ENCODE peak calls at places on chromosomes 11 and 22, in four cellular contexts. B, J, W and A are unnamed samples.

GRCh38 chr11:65503923-65504670 is 5.3 kb downstream of the MALAT1 start:
- DNase-seq in J (no peak), B (no peak), W (no peak), A (no peak)

GRCh38 chr11:62472063-62472884 is 53.4 kb downstream of the SCGB1A1 start:
- DNase-seq in J (peak; percentile 64), B (no peak), W (no peak), A (no peak)

GRCh38 chr11:120998581-120998980 is 25.3 kb upstream of the TBCEL start:
- DNase-seq in W (no peak), J (no peak), B (no peak), A (no peak)

GRCh38 chr11:44519989-44520737 is 45.3 kb upstream of the CD82 start:
- DNase-seq in B (no peak), J (no peak), W (peak; percentile 39), A (no peak)

GRCh38 chr22:42833104-42833503 is 24.0 kb downstream of the ARFGAP3 start:
- DNase-seq in B (no peak), J (no peak), W (no peak), A (no peak)

GRCh38 chr22:41000941-41001721 is 50.0 kb downstream of the RBX1 start:
- DNase-seq in J (no peak), W (no peak), B (no peak), A (no peak)

GRCh38 chr22:46561435-46561905 is 24.1 kb upstream of the CELSR1 start:
- DNase-seq in J (no peak), B (no peak), W (peak; percentile 78), A (peak; percentile 82)

GRCh38 chr11:1810761-1811160 is 24.0 kb upstream of the SYT8 start:
- DNase-seq in J (no peak), W (no peak), B (no peak), A (no peak)

GRCh38 chr22:49321477-49322055 is 506.1 kb downstream of the BRD1 start:
- DNase-seq in J (no peak), W (no peak), B (no peak), A (peak; percentile 22)

GRCh38 chr11:39139581-39139980 is 2319.9 kb downstream of the LRRC4C start:
- DNase-seq in B (no peak), J (no peak), W (no peak), A (no peak)

GRCh38 chr22:27596133-27596905 is 205.2 kb downstream of the MN1 start:
- DNase-seq in W (no peak), J (no peak), B (no peak), A (no peak)

GRCh38 chr11:114821626-114822025 is 143.3 kb downstream of the NXPE2 start:
- DNase-seq in B (no peak), J (no peak), W (peak; percentile 45), A (peak; percentile 65)

GRCh38 chr22:38203090-38203810 is 1.5 kb downstream of the MAFF start:
- DNase-seq in J (peak; percentile 36), W (peak; percentile 68), B (peak; percentile 83), A (peak; percentile 75)

GRCh38 chr11:2912038-2912410 is 17.2 kb downstream of the PHLDA2 start:
- DNase-seq in B (no peak), W (no peak), J (no peak), A (no peak)

GRCh38 chr11:25766332-25767015 is 565.5 kb upstream of the ANO3 start:
- DNase-seq in B (no peak), W (no peak), J (no peak), A (no peak)

GRCh38 chr11:105046898-105047579 is 1.9 kb upstream of the CARD16 start:
- DNase-seq in W (peak; percentile 11), J (peak; percentile 82), B (peak; percentile 46), A (no peak)

GRCh38 chr11:72144807-72145565 is 9.5 kb downstream of the FOLR3 start:
- DNase-seq in W (no peak), B (no peak), J (peak; percentile 34), A (no peak)

GRCh38 chr22:36238348-36239149 is 778 bp downstream of the APOL2 start:
- DNase-seq in W (no peak), J (no peak), B (peak; percentile 45), A (peak; percentile 18)

GRCh38 chr22:23085351-23085671 is 15.0 kb downstream of the GNAZ start:
- DNase-seq in B (no peak), J (no peak), W (no peak), A (no peak)

GRCh38 chr11:63443714-63444113 is 47.3 kb downstream of the PLAAT5 start:
- DNase-seq in B (no peak), J (no peak), W (no peak), A (no peak)

GRCh38 chr11:66290332-66290629 is 1.3 kb upstream of the YIF1A start:
- DNase-seq in J (no peak), B (no peak), W (no peak), A (no peak)

GRCh38 chr11:554824-555499 is 5.6 kb downstream of the LMNTD2 start:
- DNase-seq in B (peak; percentile 79), J (no peak), W (peak; percentile 96), A (peak; percentile 86)

GRCh38 chr11:88102595-88102929 is 72.7 kb downstream of the RAB38 start:
- DNase-seq in W (no peak), B (no peak), J (no peak), A (no peak)

GRCh38 chr11:8717876-8718753 is 35.5 kb downstream of the RPL27A start:
- DNase-seq in B (no peak), J (peak; percentile 64), W (no peak), A (no peak)

GRCh38 chr11:115613986-115614625 is 109.9 kb upstream of the CADM1 start:
- DNase-seq in W (no peak), B (no peak), J (peak; percentile 66), A (no peak)

GRCh38 chr22:47802446-47802845 is 1040.0 kb downstream of the TBC1D22A start:
- DNase-seq in B (no peak), W (no peak), J (no peak), A (no peak)

GRCh38 chr11:115665958-115666357 is 161.7 kb upstream of the CADM1 start:
- DNase-seq in W (no peak), J (no peak), B (no peak), A (no peak)

GRCh38 chr11:61510178-61510979 is 1.8 kb downstream of the LRRC10B start:
- DNase-seq in W (no peak), J (no peak), B (no peak), A (no peak)

GRCh38 chr22:24054356-24054755 is 43.3 kb downstream of the CABIN1 start:
- DNase-seq in B (no peak), W (no peak), J (no peak), A (no peak)

GRCh38 chr11:17563961-17564686 is 17.1 kb downstream of the OTOG start:
- DNase-seq in W (no peak), J (no peak), B (peak; percentile 14), A (no peak)

GRCh38 chr11:122207921-122208764 is 92.1 kb upstream of the BLID start:
- DNase-seq in W (no peak), J (no peak), B (no peak), A (no peak)

GRCh38 chr11:119377112-119377901 is 4.2 kb downstream of the USP2 start:
- DNase-seq in B (no peak), W (no peak), J (no peak), A (no peak)

GRCh38 chr11:112352907-112353306 is 92.2 kb upstream of the PLET1 start:
- DNase-seq in B (no peak), J (peak; percentile 8), W (no peak), A (no peak)

GRCh38 chr11:100863080-100863581 is 176.0 kb downstream of the ARHGAP42 start:
- DNase-seq in B (no peak), W (peak; percentile 21), J (no peak), A (no peak)

GRCh38 chr11:34105957-34106504 is 602 bp downstream of the NAT10 start:
- DNase-seq in J (peak; percentile 27), W (no peak), B (no peak), A (no peak)

GRCh38 chr11:34104680-34105078 is 750 bp upstream of the NAT10 start:
- DNase-seq in W (no peak), J (no peak), B (no peak), A (no peak)

GRCh38 chr11:34105079-34105956 is at the start of gene NAT10:
- DNase-seq in B (peak; percentile 97), W (peak; percentile 99), J (peak; percentile 94), A (peak; percentile 97)
- TF ChIP-seq CTCF in B (no peak), W (no peak), J (no peak), A (peak; percentile 27)

DNA sequence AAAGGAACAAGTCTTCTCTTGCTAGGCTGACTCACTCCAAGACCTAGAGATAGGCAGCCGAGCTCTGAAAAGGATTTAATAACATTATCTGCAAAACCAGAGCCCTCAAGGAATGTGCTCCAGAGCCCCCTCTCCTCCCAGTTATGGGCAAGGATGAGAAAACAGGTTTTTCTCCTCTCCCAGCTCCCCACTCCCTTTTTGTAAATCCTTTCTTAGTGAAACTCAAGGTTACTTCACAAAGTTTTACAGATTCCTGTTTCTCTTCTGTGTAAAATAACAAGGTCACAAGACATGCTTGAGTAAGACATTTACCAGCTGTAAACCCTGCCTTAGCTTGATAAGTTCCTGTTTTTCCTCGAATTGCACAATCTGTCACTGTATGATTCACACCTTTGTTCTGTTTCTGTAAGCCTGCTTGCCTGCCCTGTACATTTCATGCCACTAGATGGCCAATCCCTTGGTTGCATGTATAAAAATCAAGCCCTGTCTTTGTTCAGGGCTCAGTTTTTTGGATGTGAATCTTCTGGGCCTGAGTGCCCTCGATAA is 489.4 kb downstream of the KCNA4 start:
- DNase-seq in J (peak; percentile 49), B (no peak), W (peak; percentile 19), A (no peak)
- TF ChIP-seq CTCF in J (peak; percentile 51), B (no peak), W (peak; percentile 40), A (peak; percentile 46)

GRCh38 chr22:30752771-30753170 is 58.1 kb downstream of the OSBP2 start:
- DNase-seq in J (no peak), B (no peak), W (no peak), A (no peak)

GRCh38 chr22:30753701-30754100 is 59.0 kb downstream of the OSBP2 start:
- DNase-seq in W (no peak), B (no peak), J (no peak), A (no peak)

GRCh38 chr22:30754521-30754920 is 59.8 kb downstream of the OSBP2 start:
- DNase-seq in B (no peak), W (no peak), J (no peak), A (no peak)

GRCh38 chr22:30754971-30755759 is 60.5 kb downstream of the OSBP2 start:
- DNase-seq in J (peak; percentile 70), B (peak; percentile 68), W (peak; percentile 92), A (peak; percentile 73)

GRCh38 chr22:30755760-30756124 is 61.1 kb downstream of the OSBP2 start:
- DNase-seq in J (no peak), W (no peak), B (no peak), A (no peak)
- TF ChIP-seq CTCF in J (no peak), W (no peak), B (no peak), A (peak; percentile 2)

GRCh38 chr22:35039625-35040024 is 26.3 kb upstream of the ISX start:
- DNase-seq in J (no peak), W (no peak), B (no peak), A (no peak)

GRCh38 chr22:35034963-35035362 is 31.0 kb upstream of the ISX start:
- DNase-seq in B (no peak), J (no peak), W (no peak), A (no peak)

GRCh38 chr22:35033635-35034296 is 32.2 kb upstream of the ISX start:
- DNase-seq in B (no peak), W (no peak), J (no peak), A (no peak)

GRCh38 chr22:35032571-35032970 is 33.4 kb upstream of the ISX start:
- DNase-seq in W (no peak), B (no peak), J (no peak), A (no peak)

DNA sequence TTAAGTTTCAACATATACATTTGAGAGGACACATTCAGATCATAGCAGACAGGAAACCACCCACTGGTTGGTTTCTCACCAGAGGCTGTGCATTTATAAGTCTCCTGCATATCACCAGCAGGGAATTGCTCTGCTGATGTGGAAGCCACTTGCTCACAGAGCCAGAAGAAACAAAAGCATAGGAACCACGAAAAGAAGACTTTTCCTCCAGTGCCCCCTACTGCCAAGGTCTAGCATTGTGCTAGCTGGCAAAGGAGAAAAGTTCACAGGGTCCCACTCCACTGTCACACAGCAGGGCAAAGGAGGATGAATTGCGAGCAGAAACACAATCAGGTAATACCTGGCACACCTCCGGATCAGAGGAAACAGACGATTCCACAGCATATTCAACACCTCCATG is 28.9 kb upstream of the ISX start:
- DNase-seq in W (peak; percentile 76), J (no peak), B (no peak), A (peak; percentile 54)
- TF ChIP-seq CTCF in W (peak; percentile 68), J (no peak), B (no peak), A (peak; percentile 72)